ENCODE peak calls at places on chromosomes 6 and 20, in nine cellular contexts. S is tibial nerve, G is heart right ventricle, M is trophoblast cell, L is mesendoderm, K is neuronal stem cell, R is fibroblast of lung, V is lower lobe of right lung, A is transverse colon. F is an unnamed sample. For H3K36me3 and H3K4me1, the result is how much of the 10 kb centered on the place peaks cover.

GRCh38 chr20:1909097-1909496 is 13.9 kb downstream of the SIRPA start:
- DNase-seq in S (no peak), G (no peak), M (no peak), L (no peak), K (no peak), R (no peak), V (no peak), A (no peak), F (no peak)

GRCh38 chr20:58014628-58015315 is 213.7 kb downstream of the ANKRD60 start:
- DNase-seq in S (no peak), G (no peak), M (no peak), L (no peak), K (no peak), R (no peak), V (no peak), A (no peak), F (no peak)

GRCh38 chr6:30836431-30836866 is 47.9 kb upstream of the DDR1 start:
- DNase-seq in S (no peak), G (peak), M (peak), L (no peak), K (no peak), R (peak), V (no peak), A (no peak), F (no peak)

GRCh38 chr6:71012871-71013456 is 56.1 kb upstream of the B3GAT2 start:
- DNase-seq in S (peak), G (peak), M (no peak), L (peak), K (peak), R (peak), V (no peak), A (no peak), F (peak)

GRCh38 chr6:17600527-17601388 is 656 bp downstream of the FAM8A1 start:
- DNase-seq in S (peak), G (peak), M (peak), L (peak), K (peak), R (peak), V (peak), A (peak), F (no peak)

GRCh38 chr6:150667977-150668716 is 68.5 kb downstream of the PLEKHG1 start:
- DNase-seq in S (peak), G (peak), M (peak), L (peak), K (peak), R (peak), V (peak), A (peak), F (no peak)

GRCh38 chr6:157721431-157722229 is 101.4 kb upstream of the SNX9 start:
- DNase-seq in S (no peak), G (no peak), M (no peak), L (no peak), K (peak), R (no peak), V (no peak), A (no peak), F (no peak)

GRCh38 chr6:72621243-72622093 is at the start of gene KCNQ5:
- DNase-seq in S (no peak), G (no peak), M (no peak), L (peak), K (no peak), R (no peak), V (peak), A (peak), F (no peak)

GRCh38 chr20:47358672-47359532 is 2.4 kb upstream of the ZMYND8 start:
- DNase-seq in S (peak), G (peak), M (peak), L (peak), K (no peak), R (peak), V (peak), A (peak), F (no peak)

GRCh38 chr20:31608256-31608980 is 3.3 kb downstream of the ID1 start:
- DNase-seq in S (peak), G (peak), M (peak), L (peak), K (peak), R (peak), V (peak), A (peak), F (no peak)

GRCh38 chr6:40722553-40723258 is 135.5 kb upstream of the LRFN2 start:
- DNase-seq in S (no peak), G (no peak), M (no peak), L (no peak), K (no peak), R (no peak), V (no peak), A (no peak), F (no peak)

GRCh38 chr20:46139908-46140482 is 21.9 kb downstream of the CD40 start:
- DNase-seq in S (no peak), G (no peak), M (no peak), L (no peak), K (no peak), R (no peak), V (no peak), A (no peak), F (no peak)

GRCh38 chr6:158080849-158081656 is 87.0 kb downstream of the SERAC1 start:
- DNase-seq in S (no peak), G (no peak), M (no peak), L (no peak), K (no peak), R (no peak), V (no peak), A (no peak), F (no peak)

GRCh38 chr6:158033077-158033750 is 51.6 kb downstream of the SYNJ2 start:
- DNase-seq in S (no peak), G (no peak), M (no peak), L (no peak), K (no peak), R (no peak), V (peak), A (peak), F (no peak)

GRCh38 chr20:52959125-52959524 is 13.0 kb upstream of the TSHZ2 start:
- DNase-seq in S (no peak), G (no peak), M (no peak), L (peak), K (no peak), R (peak), V (no peak), A (no peak), F (no peak)

GRCh38 chr20:34604980-34605788 is 46.7 kb downstream of the MAP1LC3A start:
- DNase-seq in S (no peak), G (peak), M (no peak), L (no peak), K (no peak), R (peak), V (no peak), A (no peak), F (no peak)

GRCh38 chr20:11389188-11389587 is 528.5 kb upstream of the BTBD3 start:
- DNase-seq in S (no peak), G (no peak), M (no peak), L (no peak), K (no peak), R (no peak), V (no peak), A (no peak), F (no peak)

DNA sequence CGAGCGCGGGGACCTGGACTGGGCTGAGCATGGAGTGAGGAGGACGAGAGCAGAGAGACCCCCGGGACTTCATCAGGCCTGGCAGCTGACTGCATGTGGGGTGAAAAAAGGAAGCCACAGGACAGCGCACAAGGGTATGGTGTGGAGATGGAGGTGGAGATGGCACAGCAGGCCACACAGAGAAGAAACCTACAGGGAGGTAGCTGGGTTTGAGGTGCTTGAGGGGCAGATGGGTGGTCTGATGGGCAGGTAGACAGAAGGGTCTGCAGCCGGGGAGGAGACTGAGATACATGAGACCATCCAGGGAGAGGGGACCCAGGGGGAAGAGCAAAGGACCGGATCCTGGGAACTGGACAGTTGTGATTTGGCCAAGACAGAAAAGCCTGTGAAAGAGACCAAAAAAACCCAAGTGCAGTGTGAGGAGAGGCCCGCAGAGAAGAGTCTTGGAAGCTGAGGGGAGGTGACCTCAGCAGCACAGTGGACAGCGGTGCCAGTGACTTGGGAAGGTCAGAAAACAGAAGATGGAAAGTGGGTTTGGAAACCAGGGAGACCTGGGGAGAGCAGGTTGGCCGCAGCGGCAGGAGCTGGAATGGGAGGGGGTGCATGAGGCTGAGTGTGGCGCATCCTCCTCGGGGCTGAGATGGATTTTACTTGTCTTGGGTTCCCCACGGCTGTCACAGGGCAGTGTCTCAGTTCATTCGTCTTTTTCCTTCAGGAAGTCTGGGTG is 5.5 kb downstream of the HLA-DPB1 start:
- DNase-seq in S (no peak), G (no peak), M (no peak), L (no peak), K (no peak), R (no peak), V (no peak), A (no peak), F (no peak)
- H3K27ac ChIP-seq in S (peak), G (peak), M (no peak), L (no peak), K (no peak), R (no peak), V (peak), A (peak), F (no peak)

DNA sequence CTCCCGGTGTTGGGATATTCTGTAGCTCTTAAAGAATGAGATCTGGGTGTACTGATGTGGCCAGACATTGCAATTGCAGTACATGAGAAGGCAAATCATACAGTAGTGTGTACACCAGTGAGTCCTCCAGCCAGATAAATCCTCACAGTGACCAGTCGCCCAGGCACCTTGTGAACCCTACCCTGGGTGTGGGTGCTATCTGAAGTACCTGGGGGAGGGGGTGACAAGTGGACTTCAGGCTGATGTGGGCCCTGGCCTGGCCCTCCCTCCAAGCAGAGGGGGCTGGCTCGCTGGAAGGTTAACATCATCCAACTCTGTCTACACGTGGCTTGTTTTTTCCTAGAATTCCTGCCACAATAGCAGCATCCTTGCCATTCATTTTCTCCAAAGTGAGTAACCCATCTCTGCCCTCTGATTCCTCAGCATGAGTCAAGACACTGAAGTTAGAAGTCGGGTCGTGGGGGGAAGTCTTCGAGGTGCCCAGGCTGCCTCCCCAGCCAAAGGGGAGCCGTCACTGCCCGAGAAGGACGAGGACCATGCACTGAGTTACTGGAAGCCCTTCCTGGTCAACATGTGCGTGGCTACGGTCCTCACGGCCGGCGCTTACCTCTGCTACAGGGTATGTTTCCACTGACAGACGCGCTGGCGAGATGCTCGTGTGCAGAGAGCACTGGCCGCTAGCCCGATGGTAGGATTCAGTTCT is 70.8 kb downstream of the PTPN1 start:
- DNase-seq in S (no peak), G (no peak), M (no peak), L (no peak), K (no peak), R (no peak), V (peak), A (no peak), F (no peak)
- H3K36me3 ChIP-seq in S (half or more), G (under half), M (half or more), L (under half), K (under half), R (under half), V (half or more), A (under half), F (under half)

GRCh38 chr6:7452898-7453297 is 63.3 kb downstream of the RIOK1 start:
- DNase-seq in S (no peak), G (no peak), M (no peak), L (no peak), K (no peak), R (no peak), V (no peak), A (no peak), F (no peak)

GRCh38 chr6:7448232-7448631 is 58.6 kb downstream of the RIOK1 start:
- DNase-seq in S (no peak), G (no peak), M (no peak), L (no peak), K (no peak), R (no peak), V (no peak), A (no peak), F (no peak)

GRCh38 chr6:7449018-7449417 is 59.4 kb downstream of the RIOK1 start:
- DNase-seq in S (no peak), G (no peak), M (no peak), L (no peak), K (no peak), R (no peak), V (no peak), A (no peak), F (no peak)

GRCh38 chr6:7454696-7455095 is 65.1 kb downstream of the RIOK1 start:
- DNase-seq in S (no peak), G (no peak), M (no peak), L (no peak), K (no peak), R (no peak), V (no peak), A (no peak), F (no peak)

GRCh38 chr6:7451321-7451720 is 61.7 kb downstream of the RIOK1 start:
- DNase-seq in S (no peak), G (no peak), M (no peak), L (no peak), K (no peak), R (no peak), V (no peak), A (no peak), F (no peak)
- H3K4me1 ChIP-seq in S (under half), G (under half), M (under half), L (under half), K (under half), R (under half), V (under half), A (under half), F (under half)

DNA sequence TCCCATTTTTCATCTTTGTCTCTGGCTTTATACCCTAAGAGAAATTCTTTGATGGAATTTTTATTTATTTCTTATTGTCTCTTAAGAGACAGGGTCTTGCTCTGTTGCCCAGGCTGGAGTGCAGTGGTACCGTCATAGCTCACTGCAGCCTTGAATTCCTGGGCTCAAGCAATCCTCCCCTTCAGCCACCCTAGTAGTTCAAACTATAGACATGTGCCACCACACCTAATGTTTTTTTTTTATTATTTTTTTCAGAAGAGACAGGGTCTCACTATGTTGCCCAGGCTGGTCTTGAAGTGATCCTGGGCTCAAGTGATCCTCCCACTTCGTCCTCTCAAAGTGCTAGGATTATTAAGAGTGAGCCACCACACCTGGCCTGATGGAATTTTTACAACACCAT is 40.5 kb downstream of the FKBP5 start:
- DNase-seq in S (no peak), G (no peak), M (no peak), L (no peak), K (no peak), R (no peak), V (no peak), A (no peak), F (no peak)
- H3K27ac ChIP-seq in S (no peak), G (no peak), M (no peak), L (no peak), K (no peak), R (no peak), V (no peak), A (no peak), F (no peak)

GRCh38 chr20:44946266-44946852 is 13.8 kb downstream of the TOMM34 start:
- DNase-seq in S (no peak), G (no peak), M (no peak), L (no peak), K (no peak), R (peak), V (no peak), A (no peak), F (no peak)
- H3K36me3 ChIP-seq in S (half or more), G (under half), M (half or more), L (under half), K (under half), R (under half), V (half or more), A (under half), F (under half)

DNA sequence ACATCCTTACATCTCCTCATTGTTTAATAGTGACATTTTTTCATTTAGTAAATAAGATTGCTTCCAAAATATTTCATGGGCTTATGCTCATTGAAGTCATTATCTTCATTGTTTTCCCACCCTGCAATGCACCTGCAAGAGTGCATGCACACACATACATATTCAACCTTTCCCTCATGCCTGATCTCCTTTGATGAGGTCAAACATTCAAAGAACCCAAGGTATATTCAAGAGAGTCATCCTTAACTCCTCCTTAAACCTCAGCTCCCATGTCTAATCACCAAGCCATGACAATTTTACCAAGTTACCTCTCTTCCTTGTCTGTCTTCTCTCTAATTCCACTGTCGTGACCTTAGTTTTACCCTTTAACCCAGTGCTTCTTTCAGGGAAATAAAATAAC is 56.5 kb downstream of the HIVEP2 start:
- DNase-seq in S (no peak), G (no peak), M (no peak), L (no peak), K (no peak), R (no peak), V (no peak), A (no peak), F (no peak)
- H3K4me1 ChIP-seq in S (under half), G (under half), M (under half), L (under half), K (under half), R (under half), V (under half), A (under half), F (under half)